ENCODE peak calls at places on chromosome 7, in six cellular contexts. T is cardiac muscle cell, P is cardiac septum, K is NCI-H2081 treated with DMSO at 0.1 percent for 48 hours, Y is iPS-NIHi11, X is endothelial cell of umbilical vein. L is an unnamed sample.

GRCh38 chr7:34086064-34086463 is 180.7 kb downstream of the BMPER start:
- DNase-seq in T (no peak), P (no peak), K (no peak), Y (no peak), X (no peak), L (no peak)

GRCh38 chr7:888081-889024 is 12.0 kb downstream of the GET4 start:
- DNase-seq in T (no peak), P (no peak), K (no peak), Y (no peak), X (no peak), L (no peak)

GRCh38 chr7:144747961-144748360 is 87.9 kb downstream of the TPK1 start:
- DNase-seq in T (peak), P (no peak), K (no peak), Y (no peak), X (no peak), L (no peak)

GRCh38 chr7:27917774-27918314 is 177.9 kb downstream of the TAX1BP1 start:
- DNase-seq in T (peak), P (no peak), K (no peak), Y (no peak), X (peak), L (no peak)

GRCh38 chr7:139450851-139451250 is 32.6 kb downstream of the KLRG2 start:
- DNase-seq in T (no peak), P (no peak), K (no peak), Y (no peak), X (no peak), L (no peak)

GRCh38 chr7:40432046-40432445 is 297.2 kb downstream of the SUGCT start:
- DNase-seq in T (no peak), P (no peak), K (no peak), Y (no peak), X (no peak), L (no peak)

GRCh38 chr7:37833107-37833817 is 15.1 kb upstream of the NME8 start:
- DNase-seq in T (peak), P (no peak), K (peak), Y (peak), X (peak), L (peak)

GRCh38 chr7:6271694-6272371 is 591 bp downstream of the CYTH3 start:
- DNase-seq in T (no peak), P (no peak), K (no peak), Y (no peak), X (peak), L (no peak)

GRCh38 chr7:148014473-148014872 is 576.1 kb upstream of the C7orf33 start:
- DNase-seq in T (no peak), P (no peak), K (peak), Y (no peak), X (no peak), L (no peak)

GRCh38 chr7:101688183-101688831 is 59.2 kb upstream of the MYL10 start:
- DNase-seq in T (peak), P (peak), K (no peak), Y (peak), X (peak), L (no peak)